ENCODE peak calls at places on chromosomes 6 and 20, in eight cellular contexts. One of them, this sample, is unnamed.

GRCh38 chr6:157988700-157989063 is 7.0 kb downstream of the SYNJ2 start:
- DNase-seq in AG04450: no peak
- DNase-seq in NCI-H774: no peak
- DNase-seq in stimulated activated CD4-positive, alpha-beta T cell treated with anti-CD3 and anti-CD28 coated beads, Interleukin-4, amount 100 ng/mL, for 48 hours: no peak
- DNase-seq in RPMI8226: no peak
- DNase-seq in iris pigment epithelial cell: no peak
- DNase-seq in SJSA1: no peak
- DNase-seq in fibroblast of pulmonary artery: no peak
- DNase-seq in this sample: no peak

GRCh38 chr20:58297394-58297793 is 12.1 kb upstream of the RAB22A start:
- DNase-seq in AG04450: no peak
- DNase-seq in NCI-H774: no peak
- DNase-seq in RPMI8226: no peak
- DNase-seq in stimulated activated CD4-positive, alpha-beta T cell treated with anti-CD3 and anti-CD28 coated beads, Interleukin-4, amount 100 ng/mL, for 48 hours: no peak
- DNase-seq in iris pigment epithelial cell: no peak
- DNase-seq in fibroblast of pulmonary artery: no peak
- DNase-seq in SJSA1: no peak
- DNase-seq in this sample: no peak

GRCh38 chr6:129251669-129252376 is 368.9 kb downstream of the LAMA2 start:
- DNase-seq in SJSA1: peak
- DNase-seq in stimulated activated CD4-positive, alpha-beta T cell treated with anti-CD3 and anti-CD28 coated beads, Interleukin-4, amount 100 ng/mL, for 48 hours: peak
- DNase-seq in RPMI8226: peak
- DNase-seq in fibroblast of pulmonary artery: peak
- DNase-seq in NCI-H774: peak
- DNase-seq in iris pigment epithelial cell: peak
- DNase-seq in AG04450: peak
- DNase-seq in this sample: peak

GRCh38 chr20:32252189-32252588 is 25.3 kb upstream of the KIF3B start:
- DNase-seq in AG04450: no peak
- DNase-seq in RPMI8226: no peak
- DNase-seq in fibroblast of pulmonary artery: no peak
- DNase-seq in SJSA1: no peak
- DNase-seq in iris pigment epithelial cell: no peak
- DNase-seq in NCI-H774: no peak
- DNase-seq in stimulated activated CD4-positive, alpha-beta T cell treated with anti-CD3 and anti-CD28 coated beads, Interleukin-4, amount 100 ng/mL, for 48 hours: peak
- DNase-seq in this sample: no peak

GRCh38 chr20:57400821-57401564 is 9.8 kb downstream of the RBM38 start:
- DNase-seq in stimulated activated CD4-positive, alpha-beta T cell treated with anti-CD3 and anti-CD28 coated beads, Interleukin-4, amount 100 ng/mL, for 48 hours: no peak
- DNase-seq in NCI-H774: no peak
- DNase-seq in fibroblast of pulmonary artery: no peak
- DNase-seq in iris pigment epithelial cell: no peak
- DNase-seq in RPMI8226: no peak
- DNase-seq in SJSA1: no peak
- DNase-seq in AG04450: no peak
- DNase-seq in this sample: no peak

GRCh38 chr6:158411998-158412397 is 99.7 kb downstream of the TULP4 start:
- DNase-seq in SJSA1: no peak
- DNase-seq in fibroblast of pulmonary artery: no peak
- DNase-seq in RPMI8226: no peak
- DNase-seq in iris pigment epithelial cell: no peak
- DNase-seq in AG04450: no peak
- DNase-seq in NCI-H774: no peak
- DNase-seq in stimulated activated CD4-positive, alpha-beta T cell treated with anti-CD3 and anti-CD28 coated beads, Interleukin-4, amount 100 ng/mL, for 48 hours: no peak
- DNase-seq in this sample: no peak

GRCh38 chr20:37804584-37805566 is 98.1 kb upstream of the VSTM2L start:
- DNase-seq in SJSA1: no peak
- DNase-seq in NCI-H774: no peak
- DNase-seq in stimulated activated CD4-positive, alpha-beta T cell treated with anti-CD3 and anti-CD28 coated beads, Interleukin-4, amount 100 ng/mL, for 48 hours: no peak
- DNase-seq in AG04450: no peak
- DNase-seq in fibroblast of pulmonary artery: no peak
- DNase-seq in iris pigment epithelial cell: no peak
- DNase-seq in RPMI8226: no peak
- DNase-seq in this sample: peak

GRCh38 chr6:89199571-89199970 is 17.6 kb downstream of the GABRR1 start:
- DNase-seq in RPMI8226: no peak
- DNase-seq in stimulated activated CD4-positive, alpha-beta T cell treated with anti-CD3 and anti-CD28 coated beads, Interleukin-4, amount 100 ng/mL, for 48 hours: no peak
- DNase-seq in NCI-H774: no peak
- DNase-seq in iris pigment epithelial cell: no peak
- DNase-seq in AG04450: no peak
- DNase-seq in fibroblast of pulmonary artery: no peak
- DNase-seq in SJSA1: no peak
- DNase-seq in this sample: no peak

GRCh38 chr6:136753624-136754023 is 38.7 kb downstream of the MAP3K5 start:
- DNase-seq in AG04450: no peak
- DNase-seq in SJSA1: no peak
- DNase-seq in fibroblast of pulmonary artery: no peak
- DNase-seq in iris pigment epithelial cell: no peak
- DNase-seq in RPMI8226: no peak
- DNase-seq in NCI-H774: no peak
- DNase-seq in stimulated activated CD4-positive, alpha-beta T cell treated with anti-CD3 and anti-CD28 coated beads, Interleukin-4, amount 100 ng/mL, for 48 hours: peak
- DNase-seq in this sample: no peak

GRCh38 chr6:121867095-121867494 is 431.6 kb downstream of the GJA1 start:
- DNase-seq in stimulated activated CD4-positive, alpha-beta T cell treated with anti-CD3 and anti-CD28 coated beads, Interleukin-4, amount 100 ng/mL, for 48 hours: no peak
- DNase-seq in iris pigment epithelial cell: peak
- DNase-seq in fibroblast of pulmonary artery: no peak
- DNase-seq in AG04450: no peak
- DNase-seq in NCI-H774: no peak
- DNase-seq in RPMI8226: no peak
- DNase-seq in SJSA1: no peak
- DNase-seq in this sample: no peak

GRCh38 chr6:129844118-129844891 is 16.8 kb downstream of the TMEM244 start:
- DNase-seq in NCI-H774: no peak
- DNase-seq in fibroblast of pulmonary artery: peak
- DNase-seq in stimulated activated CD4-positive, alpha-beta T cell treated with anti-CD3 and anti-CD28 coated beads, Interleukin-4, amount 100 ng/mL, for 48 hours: no peak
- DNase-seq in AG04450: no peak
- DNase-seq in iris pigment epithelial cell: peak
- DNase-seq in SJSA1: peak
- DNase-seq in RPMI8226: no peak
- DNase-seq in this sample: no peak

GRCh38 chr6:112180095-112180820 is 74.1 kb downstream of the LAMA4 start:
- DNase-seq in NCI-H774: peak
- DNase-seq in iris pigment epithelial cell: peak
- DNase-seq in SJSA1: peak
- DNase-seq in AG04450: peak
- DNase-seq in stimulated activated CD4-positive, alpha-beta T cell treated with anti-CD3 and anti-CD28 coated beads, Interleukin-4, amount 100 ng/mL, for 48 hours: peak
- DNase-seq in RPMI8226: peak
- DNase-seq in fibroblast of pulmonary artery: peak
- DNase-seq in this sample: peak

GRCh38 chr20:46872315-46873211 is 22.1 kb upstream of the EYA2 start:
- DNase-seq in SJSA1: no peak
- DNase-seq in RPMI8226: peak
- DNase-seq in stimulated activated CD4-positive, alpha-beta T cell treated with anti-CD3 and anti-CD28 coated beads, Interleukin-4, amount 100 ng/mL, for 48 hours: no peak
- DNase-seq in AG04450: no peak
- DNase-seq in iris pigment epithelial cell: peak
- DNase-seq in NCI-H774: no peak
- DNase-seq in fibroblast of pulmonary artery: peak
- DNase-seq in this sample: no peak

GRCh38 chr6:18226451-18226850 is 37.9 kb downstream of the DEK start:
- DNase-seq in NCI-H774: no peak
- DNase-seq in AG04450: peak
- DNase-seq in SJSA1: peak
- DNase-seq in iris pigment epithelial cell: peak
- DNase-seq in stimulated activated CD4-positive, alpha-beta T cell treated with anti-CD3 and anti-CD28 coated beads, Interleukin-4, amount 100 ng/mL, for 48 hours: no peak
- DNase-seq in RPMI8226: no peak
- DNase-seq in fibroblast of pulmonary artery: peak
- DNase-seq in this sample: no peak

GRCh38 chr6:160139420-160139851 is 17.8 kb downstream of the SLC22A1 start:
- DNase-seq in NCI-H774: no peak
- DNase-seq in stimulated activated CD4-positive, alpha-beta T cell treated with anti-CD3 and anti-CD28 coated beads, Interleukin-4, amount 100 ng/mL, for 48 hours: no peak
- DNase-seq in fibroblast of pulmonary artery: peak
- DNase-seq in SJSA1: peak
- DNase-seq in iris pigment epithelial cell: peak
- DNase-seq in RPMI8226: no peak
- DNase-seq in AG04450: peak
- DNase-seq in this sample: no peak

This sample was measured in KBM-7.